ENCODE peak calls at places on chromosomes 7 and 10, in five cellular contexts. C is lung; M is CD8-positive, alpha-beta memory T cell; N is neural progenitor cell; D is iPS DF 6.9. S is an unnamed sample. For H3K36me3 and H3K27me3, the result is how much of the 10 kb centered on the place peaks cover.

GRCh38 chr10:76278811-76279460 is 847.5 kb downstream of the LRMDA start:
- DNase-seq in N (no peak), M (no peak), D (no peak), C (no peak), S (no peak)

GRCh38 chr10:24247841-24248240 is 38.9 kb downstream of the KIAA1217 start:
- DNase-seq in C (no peak), D (no peak), N (no peak), M (no peak), S (no peak)

GRCh38 chr7:47710201-47710935 is 128.5 kb upstream of the TNS3 start:
- DNase-seq in D (no peak), M (no peak), C (no peak), N (no peak), S (no peak)

GRCh38 chr7:128963327-128963757 is 25.6 kb downstream of the IRF5 start:
- DNase-seq in N (no peak), M (no peak), D (no peak), C (no peak), S (no peak)

GRCh38 chr10:117226813-117227451 is 14.0 kb upstream of the SLC18A2 start:
- DNase-seq in C (no peak), N (peak), D (no peak), M (no peak), S (peak)

GRCh38 chr7:13117103-13117502 is 429.7 kb downstream of the ARL4A start:
- DNase-seq in D (no peak), C (no peak), N (peak), M (no peak), S (peak)

GRCh38 chr10:88110355-88110754 is 246.9 kb downstream of the PTEN start:
- DNase-seq in N (no peak), C (no peak), D (no peak), M (no peak), S (no peak)

GRCh38 chr7:65265959-65266519 is 107.6 kb upstream of the ZNF92 start:
- DNase-seq in M (no peak), D (no peak), C (no peak), N (no peak), S (peak)

GRCh38 chr7:103114576-103115008 is 34.3 kb downstream of the NAPEPLD start:
- DNase-seq in N (no peak), M (no peak), D (no peak), C (no peak), S (no peak)

GRCh38 chr7:114082934-114083647 is 164.3 kb upstream of the PPP1R3A start:
- DNase-seq in N (peak), D (no peak), M (no peak), C (no peak), S (peak)

GRCh38 chr10:46288601-46289206 is 1.9 kb downstream of the ANTXRL start:
- DNase-seq in C (no peak), N (no peak), D (no peak), M (no peak), S (no peak)

GRCh38 chr7:10939237-10939910 is 34.3 kb upstream of the PHF14 start:
- DNase-seq in D (no peak), N (no peak), M (no peak), C (no peak), S (no peak)

GRCh38 chr10:775245-776075 is 86.0 kb upstream of the DIP2C start:
- DNase-seq in D (no peak), N (no peak), C (no peak), M (no peak), S (peak)

GRCh38 chr7:3673524-3673923 is 372.5 kb downstream of the SDK1 start:
- DNase-seq in D (peak), M (peak), C (no peak), N (peak), S (peak)

GRCh38 chr7:29217112-29217511 is 22.5 kb downstream of the CHN2 start:
- DNase-seq in M (no peak), C (no peak), D (no peak), N (no peak), S (peak)

GRCh38 chr10:93437946-93438795 is 44.0 kb downstream of the MYOF start:
- DNase-seq in N (peak), M (no peak), D (no peak), C (no peak), S (no peak)

GRCh38 chr7:108189733-108190388 is 59.7 kb upstream of the LAMB4 start:
- DNase-seq in M (no peak), D (no peak), N (no peak), C (no peak), S (no peak)

GRCh38 chr10:125117941-125118630 is 42.3 kb downstream of the CTBP2 start:
- DNase-seq in N (no peak), M (no peak), C (no peak), D (no peak), S (no peak)

GRCh38 chr10:18367840-18368239 is 227.6 kb downstream of the CACNB2 start:
- DNase-seq in D (no peak), N (no peak), M (no peak), C (no peak), S (no peak)

GRCh38 chr10:58950618-58951017 is 225.8 kb upstream of the PHYHIPL start:
- DNase-seq in D (no peak), C (no peak), N (no peak), M (no peak), S (no peak)

GRCh38 chr7:105786520-105786919 is 89.9 kb downstream of the ATXN7L1 start:
- DNase-seq in N (no peak), C (no peak), D (no peak), M (no peak), S (no peak)

GRCh38 chr10:132703305-132704007 is 82.5 kb downstream of the NKX6-2 start:
- DNase-seq in N (no peak), C (no peak), M (no peak), D (no peak), S (no peak)

GRCh38 chr10:113030453-113030852 is 80.4 kb downstream of the TCF7L2 start:
- DNase-seq in C (no peak), M (no peak), N (no peak), D (no peak), S (no peak)

GRCh38 chr10:86252051-86252450 is 114.5 kb downstream of the GRID1 start:
- DNase-seq in C (no peak), N (no peak), D (no peak), M (no peak), S (no peak)

GRCh38 chr10:101597036-101597435 is 8.9 kb downstream of the DPCD start:
- DNase-seq in C (no peak), N (peak), D (no peak), M (no peak), S (peak)

GRCh38 chr7:139948167-139948566 is 114.6 kb downstream of the PARP12 start:
- DNase-seq in C (no peak), M (no peak), D (no peak), N (no peak), S (no peak)

GRCh38 chr7:12683678-12684077 is 3.8 kb upstream of the ARL4A start:
- DNase-seq in N (no peak), D (no peak), C (no peak), M (no peak), S (peak)

GRCh38 chr10:13984647-13985155 is 346.0 kb downstream of the FRMD4A start:
- DNase-seq in D (no peak), C (no peak), M (no peak), N (no peak), S (no peak)

GRCh38 chr10:93221171-93221496 is 147.4 kb downstream of the CYP26A1 start:
- DNase-seq in N (no peak), C (no peak), D (no peak), M (no peak), S (no peak)

GRCh38 chr10:21593986-21594385 is 60.0 kb downstream of the MLLT10 start:
- DNase-seq in M (no peak), N (no peak), D (no peak), C (no peak), S (no peak)

GRCh38 chr10:11447571-11447970 is 163.9 kb downstream of the USP6NL start:
- DNase-seq in D (no peak), M (no peak), N (no peak), C (no peak), S (no peak)

GRCh38 chr7:140542226-140542625 is 62.9 kb upstream of the MKRN1 start:
- DNase-seq in C (no peak), M (no peak), D (no peak), N (peak), S (peak)

GRCh38 chr7:124843336-124843735 is 77.7 kb upstream of the GPR37 start:
- DNase-seq in C (no peak), M (no peak), N (no peak), D (no peak), S (no peak)

GRCh38 chr7:91435386-91436059 is 171.3 kb downstream of the FZD1 start:
- DNase-seq in C (no peak), D (no peak), N (no peak), M (no peak), S (no peak)

GRCh38 chr7:20260219-20260618 is 43.0 kb upstream of the MACC1 start:
- DNase-seq in M (no peak), C (no peak), D (no peak), N (no peak), S (no peak)

GRCh38 chr10:84613336-84614021 is 285.1 kb downstream of the CCSER2 start:
- DNase-seq in M (no peak), C (peak), N (peak), D (peak), S (peak)

GRCh38 chr7:71636329-71636728 is 504.4 kb downstream of the GALNT17 start:
- DNase-seq in N (no peak), C (no peak), M (no peak), D (peak), S (peak)

GRCh38 chr7:28037220-28038010 is 143.2 kb downstream of the JAZF1 start:
- DNase-seq in N (no peak), C (no peak), D (no peak), M (no peak), S (no peak)

GRCh38 chr7:131583430-131583829 is 27.0 kb upstream of the PODXL start:
- DNase-seq in N (no peak), C (no peak), D (no peak), M (no peak), S (no peak)

GRCh38 chr7:131581241-131582157 is 25.1 kb upstream of the PODXL start:
- DNase-seq in C (peak), D (no peak), M (no peak), N (no peak), S (peak)

GRCh38 chr7:131586759-131587158 is 30.3 kb upstream of the PODXL start:
- DNase-seq in N (no peak), D (no peak), M (no peak), C (no peak), S (no peak)

GRCh38 chr7:131587315-131587923 is 31.0 kb upstream of the PODXL start:
- DNase-seq in M (no peak), C (no peak), D (no peak), N (no peak), S (no peak)

GRCh38 chr7:131586259-131586658 is 29.8 kb upstream of the PODXL start:
- DNase-seq in N (no peak), C (no peak), M (no peak), D (no peak), S (no peak)
- H3K4me3 ChIP-seq in N (no peak), C (no peak), M (no peak), D (no peak), S (no peak)

GRCh38 chr7:52088008-52088787 is 771.6 kb upstream of the COBL start:
- DNase-seq in M (no peak), C (no peak), N (peak), D (peak), S (peak)
- H3K36me3 ChIP-seq in M (under half), C (under half), N (under half), D (under half), S (under half)

GRCh38 chr7:44279731-44280505 is 45.5 kb downstream of the CAMK2B start:
- DNase-seq in M (no peak), D (no peak), N (no peak), C (no peak), S (peak)
- H3K27me3 ChIP-seq in M (under half), D (under half), N (under half), C (under half), S (under half)

GRCh38 chr10:7425691-7426090 is 14.9 kb upstream of the SFMBT2 start:
- DNase-seq in N (no peak), M (no peak), C (no peak), D (no peak), S (no peak)

GRCh38 chr10:7421519-7421918 is 10.7 kb upstream of the SFMBT2 start:
- DNase-seq in M (no peak), D (no peak), C (no peak), N (no peak), S (no peak)

GRCh38 chr10:7423521-7423920 is 12.7 kb upstream of the SFMBT2 start:
- DNase-seq in C (no peak), N (peak), M (no peak), D (no peak), S (peak)

GRCh38 chr10:7426349-7426748 is 15.5 kb upstream of the SFMBT2 start:
- DNase-seq in N (no peak), C (no peak), D (no peak), M (no peak), S (no peak)

DNA sequence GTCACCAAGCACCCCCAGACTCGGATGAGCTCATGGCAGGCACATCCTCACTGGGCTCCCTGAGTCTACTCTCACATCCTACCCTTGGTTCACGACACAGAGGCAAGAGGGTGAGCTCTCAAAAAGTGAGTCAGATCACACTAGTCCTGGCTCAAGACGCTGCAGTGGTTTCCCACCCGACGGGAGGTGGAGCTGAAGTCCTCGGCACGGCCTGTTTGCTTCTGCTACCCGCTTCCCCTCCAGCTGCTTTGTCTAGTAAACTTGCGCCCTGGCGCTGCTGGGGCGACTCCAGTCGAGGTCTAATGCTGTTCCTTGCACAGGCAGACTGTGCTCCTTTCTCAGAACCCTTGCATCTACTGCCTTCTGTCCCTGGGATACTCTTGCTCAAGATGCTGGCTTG is 13.5 kb upstream of the SFMBT2 start:
- DNase-seq in C (no peak), N (no peak), M (no peak), D (no peak), S (no peak)
- H3K4me3 ChIP-seq in C (no peak), N (no peak), M (no peak), D (no peak), S (no peak)

GRCh38 chr10:70528726-70529362 is 50.3 kb downstream of the PALD1 start:
- DNase-seq in D (peak), M (no peak), C (no peak), N (peak), S (peak)
- H3K36me3 ChIP-seq in D (under half), M (under half), C (under half), N (under half), S (under half)

DNA sequence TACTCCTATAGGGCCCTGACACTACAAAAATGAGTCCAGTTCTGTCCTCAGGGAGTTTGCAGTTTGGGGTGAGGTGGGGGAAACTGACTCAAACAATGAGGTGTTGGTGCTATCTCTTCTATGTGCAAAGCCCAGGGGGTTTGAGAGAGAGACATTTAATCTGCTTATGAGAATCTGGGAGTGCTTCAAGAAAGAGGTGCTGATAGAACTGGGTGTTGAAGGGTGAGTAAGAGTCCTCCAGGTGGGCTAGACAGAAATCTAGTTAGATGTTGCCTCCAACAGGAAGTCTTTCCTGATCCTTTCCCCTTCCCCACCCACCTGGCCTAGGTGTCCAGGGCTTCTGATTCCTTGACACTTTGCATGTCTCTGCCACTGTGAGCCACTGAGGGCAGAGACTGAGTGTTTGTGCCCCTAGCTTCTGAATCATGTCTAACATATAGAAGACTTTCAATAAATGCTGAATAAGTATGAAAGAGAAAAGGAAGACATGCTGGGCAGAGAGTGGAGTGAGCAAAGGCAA is 53.0 kb downstream of the FAM241B start:
- DNase-seq in D (no peak), M (no peak), N (no peak), C (no peak), S (no peak)
- H3K27me3 ChIP-seq in D (under half), M (under half), N (under half), C (under half), S (under half)

GRCh38 chr10:99982728-99983127 is 27.0 kb downstream of the DNMBP start:
- DNase-seq in M (no peak), C (no peak), N (no peak), D (no peak), S (no peak)

GRCh38 chr10:99983280-99983988 is 26.3 kb downstream of the DNMBP start:
- DNase-seq in N (no peak), D (no peak), M (no peak), C (no peak), S (no peak)

GRCh38 chr10:99984635-99985034 is 25.1 kb downstream of the DNMBP start:
- DNase-seq in M (no peak), D (no peak), C (no peak), N (no peak), S (no peak)

GRCh38 chr10:99981581-99982199 is 28.1 kb downstream of the DNMBP start:
- DNase-seq in D (no peak), N (no peak), C (no peak), M (no peak), S (no peak)

GRCh38 chr10:99984201-99984600 is 25.5 kb downstream of the DNMBP start:
- DNase-seq in D (no peak), N (no peak), M (no peak), C (no peak), S (no peak)
- H3K4me3 ChIP-seq in D (no peak), N (no peak), M (no peak), C (no peak), S (no peak)

GRCh38 chr10:79434816-79435215 is 10.6 kb downstream of the ZCCHC24 start:
- DNase-seq in N (no peak), M (no peak), D (no peak), C (no peak), S (peak)

GRCh38 chr10:79434223-79434687 is 11.2 kb downstream of the ZCCHC24 start:
- DNase-seq in N (no peak), M (no peak), C (no peak), D (no peak), S (no peak)

GRCh38 chr10:79435271-79436065 is 10.0 kb downstream of the ZCCHC24 start:
- DNase-seq in N (peak), M (no peak), C (no peak), D (no peak), S (peak)

GRCh38 chr10:79431891-79432831 is 13.3 kb downstream of the ZCCHC24 start:
- DNase-seq in C (no peak), N (peak), M (no peak), D (no peak), S (peak)

GRCh38 chr10:79433324-79434222 is 11.9 kb downstream of the ZCCHC24 start:
- DNase-seq in D (no peak), N (no peak), M (no peak), C (no peak), S (peak)
- H3K36me3 ChIP-seq in D (under half), N (under half), M (under half), C (under half), S (under half)

DNA sequence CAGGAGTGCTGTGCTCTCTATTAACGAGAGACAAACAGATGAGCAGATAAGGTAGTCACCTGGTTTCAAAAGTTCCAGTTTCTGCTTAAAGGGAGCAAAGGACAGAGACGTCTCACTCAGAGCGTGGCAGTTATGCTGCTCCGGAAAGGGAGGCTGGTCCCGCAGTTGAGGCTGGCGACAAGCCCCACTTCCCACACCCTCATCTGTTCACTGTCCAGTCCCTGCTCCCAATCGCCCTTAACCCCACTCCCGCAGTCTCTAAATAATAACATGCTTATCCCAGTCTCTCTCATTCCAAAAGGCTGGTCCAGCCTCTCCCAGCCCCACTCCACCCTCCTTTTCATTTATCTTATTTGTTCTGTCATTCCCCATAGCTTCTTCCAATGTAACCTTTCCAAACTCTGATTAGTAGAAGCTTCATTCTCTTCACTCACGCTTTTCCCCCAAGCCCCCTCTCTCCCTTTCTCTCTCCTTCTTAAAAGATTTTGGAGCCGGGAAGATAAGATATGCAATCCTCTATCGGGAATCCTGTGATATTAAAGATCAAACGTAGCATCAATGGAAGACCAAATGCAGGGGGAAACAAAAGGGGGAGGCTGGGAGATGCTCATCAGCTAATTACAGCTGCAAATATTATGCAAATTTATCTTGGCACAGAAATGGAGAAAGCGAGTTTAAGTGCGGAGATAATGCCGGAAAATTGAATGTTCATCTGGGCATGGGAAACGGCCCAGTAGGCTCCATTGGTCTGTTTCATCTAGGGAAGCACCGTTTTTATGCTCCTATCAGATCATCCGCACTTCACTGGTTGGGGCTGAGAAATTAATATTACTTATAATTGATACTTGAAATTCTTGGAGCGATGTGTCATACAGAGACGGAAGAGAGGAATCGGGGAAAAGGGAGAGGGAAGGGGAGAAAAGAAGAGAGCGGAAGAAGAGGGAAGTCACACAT is 16.3 kb upstream of the GATA3 start:
- DNase-seq in N (peak), M (no peak), C (no peak), D (no peak), S (peak)
- H3K27me3 ChIP-seq in N (half or more), M (half or more), C (under half), D (half or more), S (half or more)

S was measured in H7.